ENCODE peak calls at places on chromosome 19, in four cellular contexts. One of them, this sample, is unnamed.
A peak's percentile ranks its signal among the peaks of the same experiment; 100 is the strongest.

GRCh38 chr19:13056052-13056660 is 46.5 kb downstream of the LYL1 start:
- DNase-seq in colonic mucosa: no peak
- DNase-seq in HEK293T: no peak
- DNase-seq in stimulated activated naive B cell treated with anti-CD40 and anti-IgM and Interleukin-4, amounts not matched to agents 10 μg/mL and 1 μg/mL and 100 μg/mL, for 72 hours: no peak
- DNase-seq in this sample: peak; percentile 51

GRCh38 chr19:47026889-47027288 is 7.3 kb downstream of the NPAS1 start:
- DNase-seq in colonic mucosa: no peak
- DNase-seq in HEK293T: no peak
- DNase-seq in stimulated activated naive B cell treated with anti-CD40 and anti-IgM and Interleukin-4, amounts not matched to agents 10 μg/mL and 1 μg/mL and 100 μg/mL, for 72 hours: no peak
- DNase-seq in this sample: no peak

GRCh38 chr19:15048128-15048527 is 1.2 kb upstream of the CASP14 start:
- DNase-seq in colonic mucosa: no peak
- DNase-seq in HEK293T: no peak
- DNase-seq in stimulated activated naive B cell treated with anti-CD40 and anti-IgM and Interleukin-4, amounts not matched to agents 10 μg/mL and 1 μg/mL and 100 μg/mL, for 72 hours: no peak
- DNase-seq in this sample: no peak

GRCh38 chr19:10207026-10207425 is 12.3 kb upstream of the DNMT1 start:
- DNase-seq in colonic mucosa: no peak
- DNase-seq in HEK293T: no peak
- DNase-seq in stimulated activated naive B cell treated with anti-CD40 and anti-IgM and Interleukin-4, amounts not matched to agents 10 μg/mL and 1 μg/mL and 100 μg/mL, for 72 hours: no peak
- DNase-seq in this sample: no peak

GRCh38 chr19:3163230-3163886 is 15.2 kb upstream of the S1PR4 start:
- DNase-seq in colonic mucosa: peak; percentile 68
- DNase-seq in HEK293T: peak; percentile 88
- DNase-seq in stimulated activated naive B cell treated with anti-CD40 and anti-IgM and Interleukin-4, amounts not matched to agents 10 μg/mL and 1 μg/mL and 100 μg/mL, for 72 hours: peak; percentile 64
- DNase-seq in this sample: peak; percentile 73

GRCh38 chr19:21439372-21439771 is 42.4 kb downstream of the ZNF493 start:
- DNase-seq in colonic mucosa: no peak
- DNase-seq in HEK293T: no peak
- DNase-seq in stimulated activated naive B cell treated with anti-CD40 and anti-IgM and Interleukin-4, amounts not matched to agents 10 μg/mL and 1 μg/mL and 100 μg/mL, for 72 hours: no peak
- DNase-seq in this sample: no peak

GRCh38 chr19:38401148-38401547 is 1.7 kb upstream of the FAM98C start:
- DNase-seq in colonic mucosa: no peak
- DNase-seq in HEK293T: no peak
- DNase-seq in stimulated activated naive B cell treated with anti-CD40 and anti-IgM and Interleukin-4, amounts not matched to agents 10 μg/mL and 1 μg/mL and 100 μg/mL, for 72 hours: no peak
- DNase-seq in this sample: no peak

GRCh38 chr19:16897572-16898056 is 8.8 kb downstream of the F2RL3 start:
- DNase-seq in colonic mucosa: no peak
- DNase-seq in HEK293T: no peak
- DNase-seq in stimulated activated naive B cell treated with anti-CD40 and anti-IgM and Interleukin-4, amounts not matched to agents 10 μg/mL and 1 μg/mL and 100 μg/mL, for 72 hours: peak; percentile 36
- DNase-seq in this sample: no peak

GRCh38 chr19:45403272-45403671 is 1.6 kb downstream of the PPP1R13L start:
- DNase-seq in colonic mucosa: no peak
- DNase-seq in HEK293T: no peak
- DNase-seq in stimulated activated naive B cell treated with anti-CD40 and anti-IgM and Interleukin-4, amounts not matched to agents 10 μg/mL and 1 μg/mL and 100 μg/mL, for 72 hours: no peak
- DNase-seq in this sample: no peak

GRCh38 chr19:14517840-14518505 is at the start of gene DNAJB1:
- DNase-seq in colonic mucosa: peak; percentile 87
- DNase-seq in HEK293T: peak; percentile 69
- DNase-seq in stimulated activated naive B cell treated with anti-CD40 and anti-IgM and Interleukin-4, amounts not matched to agents 10 μg/mL and 1 μg/mL and 100 μg/mL, for 72 hours: peak; percentile 77
- DNase-seq in this sample: peak; percentile 86

GRCh38 chr19:32677657-32678056 is 2.0 kb downstream of the RGS9BP start:
- DNase-seq in colonic mucosa: no peak
- DNase-seq in HEK293T: no peak
- DNase-seq in stimulated activated naive B cell treated with anti-CD40 and anti-IgM and Interleukin-4, amounts not matched to agents 10 μg/mL and 1 μg/mL and 100 μg/mL, for 72 hours: no peak
- DNase-seq in this sample: no peak

GRCh38 chr19:1474765-1475351 is 4.2 kb downstream of the C19orf25 start:
- DNase-seq in colonic mucosa: no peak
- DNase-seq in HEK293T: no peak
- DNase-seq in stimulated activated naive B cell treated with anti-CD40 and anti-IgM and Interleukin-4, amounts not matched to agents 10 μg/mL and 1 μg/mL and 100 μg/mL, for 72 hours: no peak
- DNase-seq in this sample: no peak

GRCh38 chr19:23281663-23282276 is 31.6 kb upstream of the ZNF724 start:
- DNase-seq in colonic mucosa: no peak
- DNase-seq in HEK293T: no peak
- DNase-seq in stimulated activated naive B cell treated with anti-CD40 and anti-IgM and Interleukin-4, amounts not matched to agents 10 μg/mL and 1 μg/mL and 100 μg/mL, for 72 hours: no peak
- DNase-seq in this sample: no peak

GRCh38 chr19:58117841-58118575 is 20.0 kb upstream of the ZSCAN18 start:
- DNase-seq in colonic mucosa: no peak
- DNase-seq in HEK293T: no peak
- DNase-seq in stimulated activated naive B cell treated with anti-CD40 and anti-IgM and Interleukin-4, amounts not matched to agents 10 μg/mL and 1 μg/mL and 100 μg/mL, for 72 hours: no peak
- DNase-seq in this sample: no peak

GRCh38 chr19:32687681-32688080 is 3.9 kb upstream of the NUDT19 start:
- DNase-seq in colonic mucosa: no peak
- DNase-seq in HEK293T: no peak
- DNase-seq in stimulated activated naive B cell treated with anti-CD40 and anti-IgM and Interleukin-4, amounts not matched to agents 10 μg/mL and 1 μg/mL and 100 μg/mL, for 72 hours: no peak
- DNase-seq in this sample: no peak

GRCh38 chr19:17035842-17036424 is 9.3 kb upstream of the CPAMD8 start:
- DNase-seq in colonic mucosa: no peak
- DNase-seq in HEK293T: no peak
- DNase-seq in stimulated activated naive B cell treated with anti-CD40 and anti-IgM and Interleukin-4, amounts not matched to agents 10 μg/mL and 1 μg/mL and 100 μg/mL, for 72 hours: no peak
- DNase-seq in this sample: peak; percentile 34

GRCh38 chr19:41311072-41311471 is 1.1 kb downstream of the CCDC97 start:
- DNase-seq in colonic mucosa: no peak
- DNase-seq in HEK293T: no peak
- DNase-seq in stimulated activated naive B cell treated with anti-CD40 and anti-IgM and Interleukin-4, amounts not matched to agents 10 μg/mL and 1 μg/mL and 100 μg/mL, for 72 hours: no peak
- DNase-seq in this sample: no peak

GRCh38 chr19:44512326-44513298 is 12.3 kb upstream of the ZNF180 start:
- DNase-seq in colonic mucosa: peak; percentile 49
- DNase-seq in HEK293T: peak; percentile 60
- DNase-seq in stimulated activated naive B cell treated with anti-CD40 and anti-IgM and Interleukin-4, amounts not matched to agents 10 μg/mL and 1 μg/mL and 100 μg/mL, for 72 hours: no peak
- DNase-seq in this sample: peak; percentile 50

GRCh38 chr19:17292301-17293074 is 10.7 kb downstream of the ABHD8 start:
- DNase-seq in colonic mucosa: peak; percentile 87
- DNase-seq in HEK293T: peak; percentile 94
- DNase-seq in stimulated activated naive B cell treated with anti-CD40 and anti-IgM and Interleukin-4, amounts not matched to agents 10 μg/mL and 1 μg/mL and 100 μg/mL, for 72 hours: peak; percentile 74
- DNase-seq in this sample: peak; percentile 81

GRCh38 chr19:48363500-48363809 is 285 bp downstream of the TMEM143 start:
- DNase-seq in colonic mucosa: no peak
- DNase-seq in HEK293T: no peak
- DNase-seq in stimulated activated naive B cell treated with anti-CD40 and anti-IgM and Interleukin-4, amounts not matched to agents 10 μg/mL and 1 μg/mL and 100 μg/mL, for 72 hours: no peak
- DNase-seq in this sample: peak; percentile 80

GRCh38 chr19:43624933-43625332 is 5.5 kb upstream of the ZNF428 start:
- DNase-seq in colonic mucosa: peak; percentile 85
- DNase-seq in HEK293T: no peak
- DNase-seq in stimulated activated naive B cell treated with anti-CD40 and anti-IgM and Interleukin-4, amounts not matched to agents 10 μg/mL and 1 μg/mL and 100 μg/mL, for 72 hours: peak; percentile 62
- DNase-seq in this sample: peak; percentile 88

GRCh38 chr19:27722625-27723024 is 1490.3 kb downstream of the UQCRFS1 start:
- DNase-seq in colonic mucosa: no peak
- DNase-seq in HEK293T: no peak
- DNase-seq in stimulated activated naive B cell treated with anti-CD40 and anti-IgM and Interleukin-4, amounts not matched to agents 10 μg/mL and 1 μg/mL and 100 μg/mL, for 72 hours: no peak
- DNase-seq in this sample: no peak

GRCh38 chr19:39175564-39175963 is 21.2 kb upstream of the NCCRP1 start:
- DNase-seq in colonic mucosa: no peak
- DNase-seq in HEK293T: no peak
- DNase-seq in stimulated activated naive B cell treated with anti-CD40 and anti-IgM and Interleukin-4, amounts not matched to agents 10 μg/mL and 1 μg/mL and 100 μg/mL, for 72 hours: no peak
- DNase-seq in this sample: no peak

GRCh38 chr19:49019242-49019932 is 2.5 kb upstream of the LHB start:
- DNase-seq in colonic mucosa: peak; percentile 92
- DNase-seq in HEK293T: peak; percentile 75
- DNase-seq in stimulated activated naive B cell treated with anti-CD40 and anti-IgM and Interleukin-4, amounts not matched to agents 10 μg/mL and 1 μg/mL and 100 μg/mL, for 72 hours: peak; percentile 48
- DNase-seq in this sample: peak; percentile 88

GRCh38 chr19:45468803-45469131 is 971 bp downstream of the FOSB start:
- DNase-seq in colonic mucosa: no peak
- DNase-seq in HEK293T: no peak
- DNase-seq in stimulated activated naive B cell treated with anti-CD40 and anti-IgM and Interleukin-4, amounts not matched to agents 10 μg/mL and 1 μg/mL and 100 μg/mL, for 72 hours: no peak
- DNase-seq in this sample: no peak

GRCh38 chr19:3401004-3401768 is 34.8 kb downstream of the NFIC start:
- DNase-seq in colonic mucosa: no peak
- DNase-seq in HEK293T: no peak
- DNase-seq in stimulated activated naive B cell treated with anti-CD40 and anti-IgM and Interleukin-4, amounts not matched to agents 10 μg/mL and 1 μg/mL and 100 μg/mL, for 72 hours: no peak
- DNase-seq in this sample: no peak

GRCh38 chr19:42540071-42540553 is 11.8 kb upstream of the CEACAM1 start:
- DNase-seq in colonic mucosa: no peak
- DNase-seq in HEK293T: no peak
- DNase-seq in stimulated activated naive B cell treated with anti-CD40 and anti-IgM and Interleukin-4, amounts not matched to agents 10 μg/mL and 1 μg/mL and 100 μg/mL, for 72 hours: no peak
- DNase-seq in this sample: peak; percentile 25

GRCh38 chr19:38234615-38235014 is 10.6 kb upstream of the DPF1 start:
- DNase-seq in colonic mucosa: no peak
- DNase-seq in HEK293T: no peak
- DNase-seq in stimulated activated naive B cell treated with anti-CD40 and anti-IgM and Interleukin-4, amounts not matched to agents 10 μg/mL and 1 μg/mL and 100 μg/mL, for 72 hours: no peak
- DNase-seq in this sample: no peak

GRCh38 chr19:19147344-19147743 is 9.1 kb upstream of the TMEM161A start:
- DNase-seq in colonic mucosa: no peak
- DNase-seq in HEK293T: no peak
- DNase-seq in stimulated activated naive B cell treated with anti-CD40 and anti-IgM and Interleukin-4, amounts not matched to agents 10 μg/mL and 1 μg/mL and 100 μg/mL, for 72 hours: no peak
- DNase-seq in this sample: no peak

GRCh38 chr19:50551713-50552187 is 16.5 kb downstream of the LRRC4B start:
- DNase-seq in colonic mucosa: no peak
- DNase-seq in HEK293T: no peak
- DNase-seq in stimulated activated naive B cell treated with anti-CD40 and anti-IgM and Interleukin-4, amounts not matched to agents 10 μg/mL and 1 μg/mL and 100 μg/mL, for 72 hours: no peak
- DNase-seq in this sample: no peak

This sample was measured in mucosa of descending colon.